ENCODE peak calls at places on chromosomes 1 and 21, in nine cellular contexts. H is IMR-90; B is body of pancreas; N is psoas muscle; U is WERI-Rb-1; K is heart right ventricle; P is astrocyte; F is DND-41; I is CD8-positive, alpha-beta memory T cell. M is an unnamed sample.

GRCh38 chr21:30033441-30033840 is 93.6 kb upstream of the GRIK1 start:
- DNase-seq in N (no peak), H (no peak), B (no peak), F (no peak), I (no peak), K (no peak), U (no peak), P (no peak), M (no peak)

GRCh38 chr1:5099558-5099957 is 445.1 kb downstream of the AJAP1 start:
- DNase-seq in B (no peak), U (no peak), I (no peak), P (no peak), K (no peak), F (no peak), N (no peak), H (no peak), M (no peak)

GRCh38 chr1:244680667-244681066 is 27.7 kb downstream of the DESI2 start:
- DNase-seq in K (no peak), I (no peak), B (no peak), N (no peak), F (no peak), U (no peak), P (no peak), H (no peak), M (peak)

GRCh38 chr1:174194451-174194850 is 35.1 kb downstream of the RABGAP1L start:
- DNase-seq in B (no peak), P (no peak), I (no peak), F (no peak), H (no peak), K (no peak), N (no peak), U (peak), M (no peak)

GRCh38 chr1:23168462-23169218 is at the start of gene LUZP1:
- DNase-seq in U (peak), B (peak), F (peak), H (peak), K (peak), I (peak), N (peak), P (peak), M (peak)

GRCh38 chr1:70864302-70864701 is 183.3 kb downstream of the PTGER3 start:
- DNase-seq in F (no peak), B (no peak), I (no peak), K (no peak), U (no peak), P (no peak), N (no peak), H (peak), M (peak)

GRCh38 chr1:44030606-44031050 is 634 bp downstream of the SLC6A9 start:
- DNase-seq in U (peak), K (no peak), P (peak), F (peak), H (peak), I (no peak), N (peak), B (no peak), M (peak)

GRCh38 chr1:178541829-178542553 is 29.1 kb downstream of the TEX35 start:
- DNase-seq in B (peak), I (no peak), P (no peak), K (peak), U (peak), N (peak), H (no peak), F (peak), M (peak)

GRCh38 chr1:19458815-19459417 is 26.4 kb downstream of the CAPZB start:
- DNase-seq in P (no peak), U (no peak), B (no peak), N (no peak), F (no peak), K (no peak), H (no peak), I (no peak), M (no peak)

GRCh38 chr1:246797597-246797996 is 73.4 kb downstream of the SCCPDH start:
- DNase-seq in B (no peak), F (no peak), P (no peak), I (no peak), H (no peak), N (no peak), K (no peak), U (no peak), M (no peak)

GRCh38 chr1:59057211-59057694 is 239.6 kb upstream of the FGGY start:
- DNase-seq in U (no peak), F (no peak), I (no peak), K (peak), N (peak), P (peak), B (peak), H (peak), M (peak)

GRCh38 chr1:17211377-17211776 is 6.4 kb downstream of the PADI1 start:
- DNase-seq in N (no peak), U (no peak), H (no peak), F (no peak), I (no peak), P (no peak), K (no peak), B (no peak), M (no peak)

GRCh38 chr1:57796609-57797008 is 372.7 kb upstream of the DAB1 start:
- DNase-seq in U (no peak), K (no peak), H (no peak), N (no peak), I (no peak), B (no peak), F (no peak), P (peak), M (peak)

GRCh38 chr1:200226268-200226968 is 183.4 kb downstream of the ZNF281 start:
- DNase-seq in I (peak), U (no peak), H (peak), F (peak), N (no peak), B (no peak), K (no peak), P (peak), M (peak)

GRCh38 chr1:152630596-152630995 is 7.7 kb upstream of the LCE3A start:
- DNase-seq in F (no peak), N (no peak), K (no peak), P (no peak), I (no peak), H (no peak), U (no peak), B (no peak), M (no peak)

GRCh38 chr1:150621497-150622113 is 7.8 kb downstream of the ENSA start:
- DNase-seq in I (peak), F (peak), H (peak), N (peak), K (peak), B (peak), U (peak), P (peak), M (peak)

GRCh38 chr1:201570886-201571624 is 32.1 kb downstream of the NAV1 start:
- DNase-seq in H (no peak), K (no peak), B (no peak), P (no peak), U (no peak), I (no peak), F (no peak), N (no peak), M (no peak)

GRCh38 chr1:14576155-14576554 is 22.3 kb upstream of the KAZN start:
- DNase-seq in N (no peak), I (no peak), U (no peak), P (no peak), H (no peak), F (no peak), K (no peak), B (no peak), M (no peak)
- H3K4me3 ChIP-seq in N (no peak), I (no peak), U (no peak), P (no peak), H (no peak), F (no peak), K (no peak), B (no peak), M (no peak)

DNA sequence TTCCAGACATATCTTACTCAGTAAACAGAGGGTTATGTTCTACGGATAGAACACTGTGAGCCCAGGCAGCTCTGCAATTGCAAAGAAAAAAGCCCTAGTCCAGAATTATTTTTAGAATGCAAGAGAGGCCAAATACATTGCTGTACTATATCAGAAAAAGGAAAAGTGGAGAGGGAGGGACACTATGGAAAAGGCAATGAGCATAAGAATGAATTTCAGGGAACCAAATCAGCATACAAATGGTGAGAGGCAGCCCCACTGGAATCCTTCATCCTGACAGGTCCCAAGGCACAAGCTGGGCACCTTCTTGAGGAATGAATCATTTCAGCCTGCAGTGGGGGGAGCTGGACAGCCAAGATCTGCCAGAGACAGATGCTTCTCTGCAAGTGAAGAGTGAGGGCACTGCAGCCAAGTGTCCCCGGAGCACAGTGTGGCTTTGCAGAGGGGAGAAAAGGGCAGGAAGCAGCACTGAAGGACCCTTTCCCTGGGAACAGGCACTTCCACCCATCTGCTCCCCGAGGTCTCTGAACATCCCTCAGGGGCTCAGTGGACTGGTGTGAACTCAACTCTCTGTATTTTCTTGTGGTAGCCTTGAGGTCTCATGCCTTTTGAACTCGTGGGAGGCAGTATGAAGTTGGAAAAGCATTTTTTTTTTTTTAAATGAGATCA is 115.6 kb downstream of the XCL2 start:
- DNase-seq in K (peak), H (no peak), I (no peak), U (no peak), B (peak), N (peak), P (peak), F (peak), M (peak)
- H3K4me3 ChIP-seq in K (no peak), H (no peak), I (no peak), U (no peak), B (no peak), N (no peak), P (no peak), F (no peak), M (no peak)

GRCh38 chr1:6124746-6125365 is 55.3 kb downstream of the CHD5 start:
- DNase-seq in I (no peak), B (no peak), K (no peak), N (no peak), P (no peak), F (no peak), H (no peak), U (no peak), M (no peak)

GRCh38 chr1:6126521-6127067 is 53.5 kb downstream of the CHD5 start:
- DNase-seq in H (no peak), K (no peak), I (no peak), N (no peak), B (no peak), P (no peak), U (no peak), F (no peak), M (no peak)

GRCh38 chr1:6127587-6128163 is 52.4 kb downstream of the CHD5 start:
- DNase-seq in K (peak), I (peak), F (peak), N (peak), P (peak), B (peak), H (peak), U (peak), M (peak)

GRCh38 chr1:6125366-6125765 is 54.8 kb downstream of the CHD5 start:
- DNase-seq in F (no peak), N (no peak), B (no peak), U (no peak), I (no peak), H (no peak), P (no peak), K (no peak), M (no peak)

GRCh38 chr1:6126028-6126427 is 54.1 kb downstream of the CHD5 start:
- DNase-seq in I (no peak), N (no peak), B (no peak), H (no peak), P (no peak), K (no peak), U (no peak), F (no peak), M (no peak)
- H3K4me3 ChIP-seq in I (no peak), N (no peak), B (no peak), H (no peak), P (no peak), K (no peak), U (no peak), F (no peak), M (no peak)

GRCh38 chr1:18328803-18329202 is 151.9 kb upstream of the KLHDC7A start:
- DNase-seq in H (no peak), P (no peak), U (no peak), F (no peak), N (no peak), I (no peak), K (no peak), B (no peak), M (no peak)

GRCh38 chr1:18325151-18325550 is 155.6 kb upstream of the KLHDC7A start:
- DNase-seq in P (no peak), N (no peak), I (no peak), K (no peak), F (no peak), U (no peak), B (no peak), H (no peak), M (no peak)

GRCh38 chr1:18324246-18324645 is 156.5 kb upstream of the KLHDC7A start:
- DNase-seq in N (no peak), K (no peak), F (no peak), B (peak), P (no peak), H (no peak), U (no peak), I (no peak), M (no peak)

GRCh38 chr1:18327650-18328049 is 153.1 kb upstream of the KLHDC7A start:
- DNase-seq in P (no peak), N (no peak), U (no peak), B (no peak), F (no peak), K (no peak), I (no peak), H (no peak), M (no peak)

GRCh38 chr1:18326171-18326950 is 154.4 kb upstream of the KLHDC7A start:
- DNase-seq in P (no peak), H (no peak), B (no peak), F (no peak), K (no peak), U (no peak), N (no peak), I (no peak), M (no peak)
- H3K4me3 ChIP-seq in P (no peak), H (no peak), B (no peak), F (no peak), K (no peak), U (no peak), N (no peak), I (no peak), M (no peak)

M was measured in fibroblast of pulmonary artery.